ENCODE peak calls at places on chromosomes 3 and 15, in four cellular contexts. P, A, V and J are unnamed samples.

GRCh38 chr15:41581110-41581509 is 22.1 kb downstream of the TYRO3 start:
- DNase-seq in A (peak; percentile 10), P (no peak), V (no peak), J (no peak)

GRCh38 chr3:60046212-60046611 is 996.4 kb upstream of the CFAP20DC start:
- DNase-seq in V (no peak), P (no peak), A (no peak), J (no peak)

GRCh38 chr3:150763841-150764483 is 993 bp upstream of the SIAH2 start:
- DNase-seq in A (peak; percentile 85), V (peak; percentile 65), P (peak; percentile 51), J (peak; percentile 78)

GRCh38 chr3:120450914-120451669 is at the start of gene FSTL1:
- DNase-seq in V (no peak), A (peak; percentile 81), P (peak; percentile 10), J (no peak)

GRCh38 chr3:156681003-156681402 is 6.6 kb downstream of the TIPARP start:
- DNase-seq in V (peak; percentile 97), P (no peak), A (peak; percentile 54), J (peak; percentile 50)

GRCh38 chr15:72835289-72835890 is 51.8 kb upstream of the ADPGK start:
- DNase-seq in P (no peak), V (no peak), A (no peak), J (no peak)

GRCh38 chr3:45106874-45107273 is 39.3 kb downstream of the CDCP1 start:
- DNase-seq in V (no peak), A (no peak), P (no peak), J (no peak)

GRCh38 chr15:60713096-60714084 is 234.4 kb upstream of the ICE2 start:
- DNase-seq in P (no peak), V (peak; percentile 68), A (peak; percentile 30), J (no peak)

GRCh38 chr15:35173444-35174118 is 88.5 kb upstream of the NANOGP8 start:
- DNase-seq in P (no peak), V (peak; percentile 1), A (peak; percentile 36), J (no peak)